ENCODE peak calls at places on chromosomes 7 and 10, in seven cellular contexts. A, B, E, I, U, K and F are unnamed samples.

GRCh38 chr10:69863580-69863979 is 61.9 kb downstream of the COL13A1 start:
- DNase-seq in A (no peak), B (peak; percentile 84), I (no peak), K (peak; percentile 71), U (no peak), E (no peak), F (no peak)

GRCh38 chr10:118321724-118322575 is 20.2 kb downstream of the FAM204A start:
- DNase-seq in E (no peak), U (no peak), B (no peak), A (no peak), I (no peak), K (peak; percentile 35), F (no peak)

GRCh38 chr7:123770378-123770777 is 21.6 kb upstream of the WASL start:
- DNase-seq in A (no peak), I (no peak), U (peak; percentile 12), K (peak; percentile 80), E (no peak), B (peak; percentile 89), F (no peak)

GRCh38 chr7:76131872-76132271 is 69.8 kb upstream of the SRRM3 start:
- DNase-seq in A (no peak), E (no peak), I (no peak), U (no peak), K (no peak), B (no peak), F (no peak)

GRCh38 chr7:37552021-37552420 is 103.4 kb upstream of the ELMO1 start:
- DNase-seq in E (no peak), B (no peak), K (no peak), U (no peak), I (no peak), A (no peak), F (no peak)

GRCh38 chr7:32519763-32520162 is 24.5 kb downstream of the AVL9 start:
- DNase-seq in U (no peak), I (no peak), A (no peak), B (no peak), E (no peak), K (no peak), F (no peak)

GRCh38 chr10:32445740-32446615 is at the start of gene CCDC7:
- DNase-seq in B (peak; percentile 99), A (peak; percentile 72), I (peak; percentile 83), E (peak; percentile 93), U (peak; percentile 97), K (peak; percentile 98), F (peak; percentile 91)

GRCh38 chr10:99328579-99329237 is 448 bp upstream of the CNNM1 start:
- DNase-seq in E (no peak), I (no peak), U (no peak), B (peak; percentile 54), K (peak; percentile 64), A (no peak), F (no peak)

GRCh38 chr10:68212721-68213352 is 19.1 kb downstream of the ATOH7 start:
- DNase-seq in A (no peak), K (peak; percentile 61), U (no peak), E (no peak), B (peak; percentile 80), I (no peak), F (no peak)

GRCh38 chr10:122525788-122526187 is 34.8 kb upstream of the DMBT1 start:
- DNase-seq in B (peak; percentile 33), U (no peak), E (no peak), K (no peak), A (no peak), I (no peak), F (no peak)

GRCh38 chr7:25069900-25070443 is 55.1 kb downstream of the CYCS start:
- DNase-seq in A (peak; percentile 50), I (peak; percentile 57), U (no peak), K (peak; percentile 89), E (no peak), B (peak; percentile 87), F (peak; percentile 55)

GRCh38 chr10:58972576-58973234 is 203.7 kb upstream of the PHYHIPL start:
- DNase-seq in A (no peak), U (no peak), B (no peak), I (no peak), K (no peak), E (no peak), F (no peak)

GRCh38 chr10:84935772-84936171 is 607.4 kb downstream of the CCSER2 start:
- DNase-seq in I (no peak), K (no peak), A (no peak), E (no peak), U (no peak), B (no peak), F (no peak)

GRCh38 chr10:122151121-122151694 is 119.9 kb upstream of the BTBD16 start:
- DNase-seq in A (no peak), I (no peak), U (no peak), B (no peak), K (no peak), E (peak; percentile 55), F (no peak)

GRCh38 chr10:3401491-3401938 is 228.9 kb upstream of the PITRM1 start:
- DNase-seq in B (peak; percentile 63), K (peak; percentile 23), I (no peak), A (no peak), U (no peak), E (no peak), F (no peak)

GRCh38 chr7:4803397-4804241 is 28.2 kb downstream of the AP5Z1 start:
- DNase-seq in I (no peak), B (no peak), E (no peak), K (no peak), A (peak; percentile 13), U (peak; percentile 74), F (peak; percentile 38)

GRCh38 chr7:66267249-66267648 is 62.1 kb downstream of the TPST1 start:
- DNase-seq in B (no peak), I (peak; percentile 22), A (peak; percentile 88), E (no peak), U (no peak), K (peak; percentile 93), F (no peak)

GRCh38 chr10:70267161-70267933 is 16.5 kb downstream of the NPFFR1 start:
- DNase-seq in I (no peak), A (no peak), E (no peak), K (peak; percentile 98), B (peak; percentile 99), U (peak; percentile 48), F (no peak)

GRCh38 chr10:43700306-43700705 is 51.6 kb upstream of the ZNF32 start:
- DNase-seq in I (no peak), E (peak; percentile 31), B (no peak), K (peak; percentile 62), U (no peak), A (no peak), F (no peak)

GRCh38 chr7:139108256-139109187 is 998 bp downstream of the ZC3HAV1 start:
- DNase-seq in U (peak; percentile 86), E (peak; percentile 70), I (peak; percentile 29), K (peak; percentile 55), B (peak; percentile 23), A (no peak), F (peak; percentile 53)

DNA sequence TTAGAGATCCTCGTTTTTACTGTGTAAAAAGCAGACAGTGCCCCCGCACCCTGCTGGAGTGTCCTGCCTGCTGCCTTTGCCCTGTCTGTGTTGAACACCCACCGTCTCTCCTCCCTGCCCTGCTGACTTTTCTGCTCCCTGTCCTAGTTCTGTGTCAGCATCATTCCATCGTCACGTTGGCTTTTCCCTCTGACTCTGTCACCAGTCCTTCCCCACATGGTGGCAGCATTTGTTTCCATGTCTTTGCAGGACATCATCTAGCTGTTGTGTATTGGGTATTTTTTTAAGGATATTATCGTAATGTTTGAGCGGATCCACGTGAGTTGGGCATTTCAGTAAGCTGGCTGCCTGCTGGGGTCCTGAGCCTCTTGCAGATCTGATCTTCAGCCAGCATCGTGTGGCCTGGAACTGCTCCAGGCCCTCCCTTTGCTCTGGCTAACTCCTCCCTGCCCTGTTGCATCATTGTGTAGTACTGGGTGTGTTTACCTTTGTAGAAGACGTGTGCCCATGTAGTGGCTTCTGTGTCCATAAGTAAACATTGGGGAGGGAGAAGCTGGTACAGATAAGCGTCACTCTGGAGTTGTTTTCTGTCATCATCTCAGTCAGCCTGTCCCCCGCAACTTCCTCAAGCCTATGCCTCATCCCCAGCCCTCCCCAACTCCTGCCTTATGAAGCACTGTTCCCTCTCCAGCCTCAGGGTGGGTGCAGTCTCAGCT is 44.2 kb downstream of the TRRAP start:
- DNase-seq in U (no peak), I (peak; percentile 22), E (peak; percentile 78), B (no peak), K (peak; percentile 39), A (no peak), F (peak; percentile 72)
- H3K36me3 ChIP-seq in U (peaks cover 40% of the 10 kb centered on the region), I (peaks cover 30% of the 10 kb centered on the region), E (peaks cover 99% of the 10 kb centered on the region), B (peaks cover 27% of the 10 kb centered on the region), K (peaks cover 44% of the 10 kb centered on the region), A (no peaks in the 10 kb centered on the region), F (peaks cover 99% of the 10 kb centered on the region)

DNA sequence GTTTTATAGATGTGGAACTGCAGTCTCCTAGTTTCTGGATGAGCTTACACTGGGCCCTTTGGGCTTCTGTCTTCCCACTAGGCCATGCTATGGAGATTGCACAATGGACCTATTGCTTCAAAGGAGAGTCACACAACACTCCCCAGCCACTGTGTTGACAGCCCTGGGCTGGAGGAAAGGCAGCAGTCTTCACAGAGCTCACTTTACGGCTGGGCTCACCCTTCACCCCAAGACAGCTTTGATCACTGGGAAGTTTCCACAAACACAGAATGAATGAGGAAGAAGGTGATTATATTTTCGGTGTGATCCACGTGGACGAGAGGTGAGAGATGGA is 92.8 kb upstream of the GDF10 start:
- DNase-seq in I (no peak), B (no peak), U (no peak), A (no peak), K (no peak), E (no peak), F (peak; percentile 69)
- H3K4me1 ChIP-seq in I (no peaks in the 10 kb centered on the region), B (no peaks in the 10 kb centered on the region), U (no peaks in the 10 kb centered on the region), A (no peaks in the 10 kb centered on the region), K (no peaks in the 10 kb centered on the region), E (no peaks in the 10 kb centered on the region), F (no peaks in the 10 kb centered on the region)

DNA sequence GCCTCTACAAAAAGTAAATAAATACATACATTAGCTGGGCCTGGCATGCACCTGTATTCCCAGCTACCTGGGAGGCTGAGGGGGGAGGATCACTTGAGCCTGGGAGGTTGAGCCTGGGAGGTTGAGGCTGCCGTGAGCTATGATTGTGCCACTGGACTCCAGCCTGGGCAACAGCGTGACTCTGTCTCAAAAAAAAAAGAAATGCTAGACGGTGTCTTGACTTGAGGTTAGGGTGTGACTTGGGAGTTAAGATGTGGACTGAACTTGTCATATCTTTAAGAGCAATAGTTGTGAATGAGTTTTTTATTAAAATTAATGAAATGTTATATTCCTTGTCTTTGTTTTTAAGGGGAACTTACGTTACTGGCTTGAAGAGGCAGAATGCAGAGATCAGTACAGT is 8.7 kb downstream of the EIF3B start:
- DNase-seq in B (no peak), E (no peak), U (no peak), K (no peak), I (no peak), A (no peak), F (no peak)
- H3K36me3 ChIP-seq in B (peaks cover 83% of the 10 kb centered on the region), E (peaks cover 93% of the 10 kb centered on the region), U (peaks cover 44% of the 10 kb centered on the region), K (peaks cover 71% of the 10 kb centered on the region), I (peaks cover 54% of the 10 kb centered on the region), A (no peaks in the 10 kb centered on the region), F (peaks cover 95% of the 10 kb centered on the region)

DNA sequence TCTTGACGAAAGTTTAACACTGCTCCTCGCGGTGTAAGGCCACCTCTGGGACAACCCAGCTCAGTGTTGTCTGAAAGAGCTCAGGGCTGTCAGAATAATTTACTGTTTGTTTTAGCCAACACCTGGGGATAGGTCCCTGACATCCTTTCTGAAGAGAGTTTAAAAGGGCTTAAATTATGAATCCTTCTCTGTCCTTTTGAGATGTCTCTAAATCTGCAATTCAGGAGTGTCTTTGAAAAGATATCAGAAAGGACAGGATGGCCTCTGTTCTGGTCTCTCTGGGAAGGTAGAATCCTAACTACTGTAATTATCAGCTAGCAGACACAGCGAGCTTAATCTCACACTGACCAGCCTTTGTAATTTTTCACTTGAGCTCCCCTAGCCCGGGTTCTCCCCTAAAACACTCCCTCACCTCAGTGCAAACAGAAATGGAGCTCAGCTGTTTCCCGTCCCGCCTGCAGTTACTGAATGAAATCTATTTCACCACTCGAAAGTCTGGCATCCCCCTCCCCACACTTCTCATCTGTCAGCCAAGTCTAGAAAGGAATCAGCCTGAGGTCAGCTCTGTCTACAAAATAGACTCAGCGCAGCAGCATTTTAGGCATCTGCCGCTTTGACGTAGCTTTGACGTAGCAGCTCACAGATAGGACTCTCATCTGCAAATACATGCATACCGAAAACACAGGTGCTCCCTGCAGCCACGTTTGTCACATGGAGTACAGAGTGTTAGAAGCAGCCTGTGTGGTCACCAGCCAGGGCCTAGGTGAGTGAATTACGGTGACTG is 4.8 kb downstream of the DYNC2I1 start:
- DNase-seq in I (no peak), E (no peak), A (no peak), U (no peak), B (no peak), K (no peak), F (no peak)
- H3K4me1 ChIP-seq in I (peaks cover 16% of the 10 kb centered on the region), E (peaks cover 24% of the 10 kb centered on the region), A (peaks cover 4% of the 10 kb centered on the region), U (peaks cover 30% of the 10 kb centered on the region), B (peaks cover 42% of the 10 kb centered on the region), K (no peaks in the 10 kb centered on the region), F (peaks cover 49% of the 10 kb centered on the region)